ENCODE peak calls at places on chromosomes 7 and 10, in seven cellular contexts. A, U, Q, Z, F, P and S are unnamed samples. For H3K4me1 and H3K9me3, the result is how much of the 10 kb centered on the place peaks cover.

GRCh38 chr7:137489880-137490279 is 146.3 kb upstream of the PTN start:
- DNase-seq in A (no peak), U (no peak), Q (no peak), Z (no peak), F (no peak), P (no peak), S (no peak)

GRCh38 chr7:122303971-122304603 is 463 bp downstream of the FEZF1 start:
- DNase-seq in A (no peak), U (peak), Q (no peak), Z (no peak), F (peak), P (peak), S (no peak)

GRCh38 chr7:64905133-64905532 is 2.1 kb downstream of the ZNF273 start:
- DNase-seq in A (peak), U (no peak), Q (no peak), Z (no peak), F (no peak), P (no peak), S (no peak)

GRCh38 chr7:85160223-85160622 is 26.6 kb downstream of the SEMA3D start:
- DNase-seq in A (peak), U (no peak), Q (no peak), Z (no peak), F (no peak), P (no peak), S (no peak)

GRCh38 chr10:77855404-77856155 is 71.0 kb downstream of the DLG5 start:
- DNase-seq in A (no peak), U (no peak), Q (no peak), Z (no peak), F (no peak), P (no peak), S (no peak)

GRCh38 chr10:58637372-58637771 is 124.7 kb downstream of the BICC1 start:
- DNase-seq in A (peak), U (no peak), Q (no peak), Z (no peak), F (no peak), P (no peak), S (no peak)

GRCh38 chr7:92763636-92764423 is 72.5 kb downstream of the CDK6 start:
- DNase-seq in A (peak), U (peak), Q (peak), Z (no peak), F (no peak), P (no peak), S (peak)

GRCh38 chr10:93138113-93138870 is 64.6 kb downstream of the CYP26A1 start:
- DNase-seq in A (peak), U (no peak), Q (no peak), Z (no peak), F (no peak), P (no peak), S (no peak)

GRCh38 chr10:5648494-5649457 is 17.6 kb downstream of the ASB13 start:
- DNase-seq in A (peak), U (peak), Q (no peak), Z (no peak), F (no peak), P (peak), S (no peak)

GRCh38 chr10:12351447-12351846 is 2.1 kb downstream of the CAMK1D start:
- DNase-seq in A (no peak), U (no peak), Q (no peak), Z (no peak), F (no peak), P (no peak), S (no peak)

GRCh38 chr10:83942410-83942809 is 196.9 kb upstream of the GHITM start:
- DNase-seq in A (no peak), U (no peak), Q (no peak), Z (no peak), F (no peak), P (no peak), S (no peak)

GRCh38 chr10:31456463-31456862 is 137.4 kb downstream of the ZEB1 start:
- DNase-seq in A (peak), U (no peak), Q (no peak), Z (no peak), F (no peak), P (no peak), S (no peak)

GRCh38 chr10:70673929-70674559 is 1.7 kb downstream of the ADAMTS14 start:
- DNase-seq in A (no peak), U (no peak), Q (no peak), Z (no peak), F (no peak), P (no peak), S (no peak)

GRCh38 chr7:22776964-22777363 is 45.7 kb downstream of the TOMM7 start:
- DNase-seq in A (no peak), U (no peak), Q (no peak), Z (no peak), F (no peak), P (no peak), S (no peak)

GRCh38 chr7:98134420-98134819 is 27.8 kb downstream of the LMTK2 start:
- DNase-seq in A (no peak), U (no peak), Q (no peak), Z (no peak), F (no peak), P (no peak), S (no peak)

GRCh38 chr7:96910484-96910883 is 94.9 kb upstream of the DLX6 start:
- DNase-seq in A (peak), U (no peak), Q (no peak), Z (no peak), F (no peak), P (no peak), S (no peak)

GRCh38 chr10:119139464-119140067 is 25.9 kb downstream of the SFXN4 start:
- DNase-seq in A (peak), U (peak), Q (no peak), Z (no peak), F (peak), P (no peak), S (peak)

GRCh38 chr7:131753620-131754222 is 197.3 kb upstream of the PODXL start:
- DNase-seq in A (peak), U (peak), Q (no peak), Z (no peak), F (no peak), P (no peak), S (no peak)

GRCh38 chr7:74097937-74098614 is 14.5 kb downstream of the LIMK1 start:
- DNase-seq in A (peak), U (no peak), Q (no peak), Z (no peak), F (no peak), P (no peak), S (no peak)

GRCh38 chr7:101936612-101937231 is 119.3 kb downstream of the CUX1 start:
- DNase-seq in A (peak), U (peak), Q (no peak), Z (no peak), F (peak), P (peak), S (peak)

GRCh38 chr10:124799196-124799595 is 2.4 kb upstream of the ABRAXAS2 start:
- DNase-seq in A (no peak), U (no peak), Q (no peak), Z (no peak), F (no peak), P (no peak), S (no peak)

GRCh38 chr7:87316846-87317545 is 28.5 kb upstream of the CROT start:
- DNase-seq in A (peak), U (no peak), Q (no peak), Z (no peak), F (no peak), P (no peak), S (no peak)

GRCh38 chr7:71752171-71752935 is 620.4 kb downstream of the GALNT17 start:
- DNase-seq in A (peak), U (peak), Q (peak), Z (no peak), F (peak), P (peak), S (peak)

GRCh38 chr7:152462995-152463713 is 27.4 kb upstream of the KMT2C start:
- DNase-seq in A (peak), U (no peak), Q (no peak), Z (peak), F (no peak), P (no peak), S (no peak)

GRCh38 chr7:88329532-88330463 is 23.1 kb upstream of the STEAP4 start:
- DNase-seq in A (no peak), U (no peak), Q (no peak), Z (no peak), F (no peak), P (no peak), S (no peak)

GRCh38 chr10:60666221-60666620 is 112.1 kb upstream of the CDK1 start:
- DNase-seq in A (peak), U (no peak), Q (no peak), Z (no peak), F (no peak), P (no peak), S (no peak)

GRCh38 chr7:150967332-150967731 is 10.8 kb downstream of the KCNH2 start:
- DNase-seq in A (no peak), U (no peak), Q (no peak), Z (no peak), F (no peak), P (no peak), S (no peak)

GRCh38 chr10:28906011-28906411 is 228.7 kb downstream of the BAMBI start:
- DNase-seq in A (no peak), U (no peak), Q (no peak), Z (no peak), F (no peak), P (no peak), S (no peak)

GRCh38 chr7:44767912-44768662 is 19.4 kb downstream of the ZMIZ2 start:
- DNase-seq in A (peak), U (no peak), Q (peak), Z (no peak), F (peak), P (peak), S (no peak)

GRCh38 chr10:31619410-31620095 is 300.5 kb downstream of the ZEB1 start:
- DNase-seq in A (peak), U (no peak), Q (no peak), Z (no peak), F (no peak), P (no peak), S (no peak)

GRCh38 chr7:128427289-128427891 is 17.6 kb upstream of the IMPDH1 start:
- DNase-seq in A (peak), U (no peak), Q (peak), Z (no peak), F (no peak), P (no peak), S (no peak)

GRCh38 chr7:7911339-7911738 is 57.3 kb upstream of the GLCCI1 start:
- DNase-seq in A (peak), U (no peak), Q (no peak), Z (no peak), F (no peak), P (no peak), S (peak)

GRCh38 chr7:1403844-1404404 is 55.3 kb downstream of the MICALL2 start:
- DNase-seq in A (peak), U (no peak), Q (no peak), Z (no peak), F (no peak), P (no peak), S (no peak)

GRCh38 chr7:39880556-39880955 is 69.5 kb upstream of the CDK13 start:
- DNase-seq in A (peak), U (no peak), Q (no peak), Z (no peak), F (no peak), P (no peak), S (no peak)

GRCh38 chr7:134562136-134562535 is 13.2 kb downstream of the AKR1B15 start:
- DNase-seq in A (peak), U (no peak), Q (no peak), Z (no peak), F (no peak), P (no peak), S (no peak)

GRCh38 chr7:21261627-21262564 is 166.0 kb upstream of the SP4 start:
- DNase-seq in A (peak), U (peak), Q (peak), Z (no peak), F (no peak), P (no peak), S (peak)

GRCh38 chr10:111093741-111094380 is 17.0 kb downstream of the ADRA2A start:
- DNase-seq in A (peak), U (no peak), Q (no peak), Z (no peak), F (no peak), P (no peak), S (no peak)

GRCh38 chr10:21505711-21506278 is 19.7 kb downstream of the SKIDA1 start:
- DNase-seq in A (no peak), U (no peak), Q (no peak), Z (no peak), F (no peak), P (no peak), S (no peak)

GRCh38 chr10:15852111-15852557 is 8.2 kb downstream of the MINDY3 start:
- DNase-seq in A (no peak), U (no peak), Q (no peak), Z (no peak), F (no peak), P (no peak), S (no peak)
- H3K4me1 ChIP-seq in A (under half), U (under half), Q (under half), Z (under half), F (under half), P (under half), S (under half)

GRCh38 chr10:10367277-10367676 is 650.4 kb upstream of the CELF2 start:
- DNase-seq in A (no peak), U (no peak), Q (no peak), Z (no peak), F (no peak), P (no peak), S (no peak)
- H3K9me3 ChIP-seq in A (under half), U (under half), Q (under half), Z (under half), F (under half), P (under half), S (under half)

GRCh38 chr10:35463105-35463867 is 127.0 kb downstream of the CCNY start:
- DNase-seq in A (no peak), U (no peak), Q (no peak), Z (no peak), F (no peak), P (no peak), S (no peak)

GRCh38 chr10:35462491-35462934 is 126.2 kb downstream of the CCNY start:
- DNase-seq in A (no peak), U (no peak), Q (no peak), Z (no peak), F (no peak), P (no peak), S (no peak)

GRCh38 chr10:35458500-35459448 is 122.5 kb downstream of the CCNY start:
- DNase-seq in A (no peak), U (no peak), Q (no peak), Z (no peak), F (no peak), P (no peak), S (no peak)

GRCh38 chr10:35459449-35459847 is 123.1 kb downstream of the CCNY start:
- DNase-seq in A (no peak), U (no peak), Q (no peak), Z (no peak), F (no peak), P (no peak), S (no peak)

DNA sequence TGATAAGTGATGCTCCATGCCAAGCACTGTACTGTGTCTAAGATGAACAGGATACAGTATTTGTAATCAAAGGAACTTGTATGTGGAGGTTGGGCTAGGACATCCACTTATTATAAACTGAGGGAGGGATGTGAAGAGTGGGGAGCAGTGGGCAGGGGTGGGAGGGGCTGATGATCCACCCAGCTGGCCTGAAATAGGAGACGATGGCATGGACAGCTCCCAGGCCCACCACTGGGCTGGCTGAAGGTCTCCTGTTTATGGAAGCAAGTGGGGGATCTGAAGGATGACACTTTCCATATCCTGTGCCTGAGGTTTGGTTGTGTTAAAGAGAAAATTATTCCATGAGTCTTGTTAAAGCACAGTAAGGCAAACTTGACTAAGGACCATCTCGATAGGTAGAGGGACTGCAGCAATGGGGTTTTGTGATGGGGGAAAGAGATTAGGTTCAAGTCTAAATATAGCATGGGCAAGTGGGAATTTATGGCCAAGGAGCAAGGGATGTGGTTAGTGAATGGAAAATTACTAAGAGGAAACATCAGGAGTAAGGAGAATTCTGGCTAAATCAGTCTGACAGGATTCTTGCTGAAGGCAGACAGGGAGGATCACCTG is 124.6 kb downstream of the CCNY start:
- DNase-seq in A (no peak), U (no peak), Q (no peak), Z (no peak), F (no peak), P (no peak), S (no peak)
- H3K27ac ChIP-seq in A (no peak), U (no peak), Q (no peak), Z (no peak), F (no peak), P (no peak), S (no peak)

DNA sequence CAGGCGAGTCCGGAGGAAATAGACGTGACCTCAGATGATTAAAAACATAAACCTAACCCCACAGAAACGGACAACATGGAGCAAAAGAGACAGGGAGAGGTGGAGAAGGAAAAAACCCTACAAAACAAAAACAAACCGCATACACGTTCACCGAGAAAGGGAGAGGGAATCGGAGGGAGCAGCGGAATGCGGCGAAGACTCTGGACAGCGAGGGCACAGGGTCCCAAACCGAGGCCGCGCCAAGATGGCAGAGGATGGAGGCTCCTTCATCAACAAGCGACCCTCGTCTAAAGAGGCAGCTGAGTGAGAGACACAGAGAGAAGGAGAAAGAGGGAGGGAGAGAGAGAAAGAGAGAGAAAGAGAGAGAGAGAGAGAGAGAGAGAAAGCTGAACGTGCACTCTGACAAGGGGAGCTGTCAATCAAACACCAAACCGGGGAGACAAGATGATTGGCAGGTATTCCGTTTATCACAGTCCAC is 5.7 kb downstream of the EMX2 start:
- DNase-seq in A (no peak), U (no peak), Q (no peak), Z (no peak), F (no peak), P (no peak), S (no peak)
- H3K4me1 ChIP-seq in A (under half), U (under half), Q (under half), Z (under half), F (under half), P (under half), S (under half)

GRCh38 chr10:129586897-129587443 is 119.9 kb downstream of the MGMT start:
- DNase-seq in A (peak), U (no peak), Q (peak), Z (no peak), F (no peak), P (no peak), S (no peak)
- H3K9me3 ChIP-seq in A (under half), U (under half), Q (under half), Z (under half), F (under half), P (under half), S (under half)

DNA sequence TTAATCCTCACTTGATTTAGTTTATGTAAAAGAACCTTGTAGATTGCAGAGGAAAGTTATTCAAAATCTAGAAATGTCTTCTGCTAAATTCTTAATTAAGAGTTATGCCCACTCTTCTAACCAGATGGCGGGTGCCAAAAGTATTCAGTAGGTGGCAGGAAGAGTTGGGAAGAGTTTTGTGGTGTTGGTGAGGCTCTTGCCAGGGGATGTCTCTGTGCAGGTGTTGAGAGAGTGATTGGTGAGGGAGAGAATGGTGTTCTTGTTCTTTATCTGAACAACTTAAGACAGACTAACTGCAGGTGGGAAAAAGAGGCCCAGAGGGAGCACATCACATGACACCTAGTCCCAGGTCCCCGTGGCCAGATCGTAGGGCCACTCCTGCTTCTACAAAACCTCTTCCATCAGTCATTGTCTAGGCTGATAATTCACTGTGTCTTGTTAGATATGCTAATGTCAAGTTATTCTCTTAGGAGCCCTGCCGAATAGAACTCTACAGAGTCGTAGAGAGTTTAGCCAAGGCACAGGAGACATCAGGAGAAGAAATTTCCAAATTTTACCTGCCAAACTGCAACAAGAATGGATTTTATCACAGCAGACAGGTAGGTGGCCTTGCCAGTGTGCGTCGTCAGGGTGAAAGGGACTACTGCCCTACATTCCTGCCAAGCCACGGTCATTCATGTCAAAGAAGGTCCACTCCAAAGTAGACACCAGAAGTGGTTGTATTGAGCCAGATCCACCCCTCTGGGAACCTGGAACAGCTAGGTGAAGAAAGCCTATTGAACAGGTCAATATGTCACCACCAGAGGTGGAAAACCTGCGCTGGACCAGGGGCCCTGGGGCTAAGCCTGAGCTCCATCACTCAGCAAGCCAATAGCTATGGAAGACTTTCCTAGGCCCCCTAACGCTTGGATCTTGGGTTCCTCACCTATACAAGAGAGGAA is 3.4 kb downstream of the IGFBP1 start:
- DNase-seq in A (no peak), U (no peak), Q (no peak), Z (no peak), F (no peak), P (no peak), S (no peak)
- H3K27ac ChIP-seq in A (no peak), U (no peak), Q (no peak), Z (no peak), F (no peak), P (no peak), S (no peak)

GRCh38 chr7:2523941-2524807 is 4.6 kb downstream of the LFNG start:
- DNase-seq in A (peak), U (peak), Q (peak), Z (peak), F (peak), P (peak), S (no peak)
- H3K4me1 ChIP-seq in A (under half), U (under half), Q (under half), Z (half or more), F (under half), P (under half), S (under half)